ENCODE peak calls at places on chromosomes 16 and 17, in ten cellular contexts. S is activated T-cell treated with anti-CD3 and anti-CD28 coated beads for 48 hours; E is NCI-H1105; T is ascending aorta; B is psoas muscle; L is stimulated activated CD8-positive, alpha-beta memory T cell treated with anti-CD3 and anti-CD28 coated beads, Interleukin-7, amount 100 ng/mL, for 4 hours; A is stimulated activated naive CD8-positive, alpha-beta T cell treated with anti-CD3 and anti-CD28 coated beads, Interleukin-15, Interleukin-2, amounts not matched to agents 100 U/mL and 50 U/mL, for 24 hours; V is SHP77; C is heart right ventricle; H is HS-5. D is an unnamed sample.
A peak's percentile ranks its signal among the peaks of the same experiment; 100 is the strongest.

GRCh38 chr16:23408242-23409201 is 44.5 kb downstream of the COG7 start:
- DNase-seq in S (no peak), E (peak; percentile 57), T (no peak), B (peak; percentile 75), L (no peak), A (no peak), V (no peak), C (peak; percentile 61), H (no peak), D (peak; percentile 7)

GRCh38 chr16:8849411-8850011 is 19.3 kb downstream of the CARHSP1 start:
- DNase-seq in S (no peak), E (no peak), T (no peak), B (no peak), L (no peak), A (no peak), V (no peak), C (peak; percentile 2), H (peak; percentile 70), D (no peak)

GRCh38 chr17:6040473-6040872 is 29.7 kb upstream of the WSCD1 start:
- DNase-seq in S (no peak), E (no peak), T (no peak), B (no peak), L (no peak), A (no peak), V (no peak), C (no peak), H (no peak), D (no peak)

GRCh38 chr16:4537376-4538066 is 1.1 kb downstream of the CDIP1 start:
- DNase-seq in S (no peak), E (no peak), T (no peak), B (no peak), L (no peak), A (peak; percentile 27), V (no peak), C (no peak), H (no peak), D (no peak)

GRCh38 chr16:82761236-82761635 is 134.5 kb downstream of the CDH13 start:
- DNase-seq in S (no peak), E (no peak), T (peak; percentile 63), B (peak; percentile 92), L (no peak), A (no peak), V (no peak), C (peak; percentile 82), H (no peak), D (no peak)

GRCh38 chr16:46884513-46885293 is 541 bp downstream of the GPT2 start:
- DNase-seq in S (peak; percentile 21), E (peak; percentile 26), T (no peak), B (no peak), L (no peak), A (peak; percentile 22), V (no peak), C (no peak), H (no peak), D (no peak)

GRCh38 chr17:1733047-1733357 is 8.5 kb downstream of the WDR81 start:
- DNase-seq in S (no peak), E (no peak), T (no peak), B (no peak), L (no peak), A (no peak), V (no peak), C (no peak), H (no peak), D (no peak)

GRCh38 chr17:73430848-73431247 is 119.0 kb upstream of the CDC42EP4 start:
- DNase-seq in S (no peak), E (peak; percentile 2), T (no peak), B (no peak), L (no peak), A (no peak), V (peak; percentile 73), C (peak; percentile 30), H (no peak), D (peak; percentile 27)

GRCh38 chr17:42852351-42852750 is 1.4 kb downstream of the AOC3 start:
- DNase-seq in S (no peak), E (no peak), T (no peak), B (no peak), L (no peak), A (no peak), V (no peak), C (no peak), H (no peak), D (no peak)

GRCh38 chr16:53041196-53041977 is 11.3 kb downstream of the CHD9NB start:
- DNase-seq in S (no peak), E (peak; percentile 5), T (no peak), B (peak; percentile 92), L (no peak), A (no peak), V (no peak), C (peak; percentile 86), H (no peak), D (no peak)

GRCh38 chr16:84853534-84853933 is 33.7 kb downstream of the CRISPLD2 start:
- DNase-seq in S (no peak), E (no peak), T (no peak), B (peak; percentile 38), L (no peak), A (no peak), V (no peak), C (no peak), H (no peak), D (no peak)

GRCh38 chr16:27642753-27643152 is 92.8 kb downstream of the KATNIP start:
- DNase-seq in S (no peak), E (no peak), T (no peak), B (no peak), L (no peak), A (peak; percentile 8), V (peak; percentile 32), C (no peak), H (no peak), D (peak; percentile 22)

GRCh38 chr17:29615492-29616299 is 7.0 kb downstream of the CORO6 start:
- DNase-seq in S (peak; percentile 86), E (peak; percentile 78), T (peak; percentile 63), B (peak; percentile 93), L (peak; percentile 80), A (peak; percentile 89), V (no peak), C (peak; percentile 75), H (no peak), D (peak; percentile 36)

GRCh38 chr16:78639775-78640174 is 540.3 kb downstream of the WWOX start:
- DNase-seq in S (peak; percentile 3), E (no peak), T (no peak), B (no peak), L (no peak), A (no peak), V (no peak), C (no peak), H (no peak), D (no peak)

GRCh38 chr17:79281803-79282202 is 207.2 kb downstream of the ENGASE start:
- DNase-seq in S (no peak), E (no peak), T (no peak), B (no peak), L (no peak), A (no peak), V (peak; percentile 31), C (no peak), H (no peak), D (no peak)

GRCh38 chr16:11506816-11507305 is 79.9 kb downstream of the LITAF start:
- DNase-seq in S (no peak), E (no peak), T (no peak), B (peak; percentile 32), L (no peak), A (no peak), V (no peak), C (no peak), H (no peak), D (no peak)

GRCh38 chr16:57651344-57652333 is 16.5 kb upstream of the ADGRG3 start:
- DNase-seq in S (no peak), E (no peak), T (no peak), B (no peak), L (no peak), A (no peak), V (no peak), C (no peak), H (no peak), D (no peak)

GRCh38 chr17:16989230-16989952 is 17.5 kb upstream of the TNFRSF13B start:
- DNase-seq in S (no peak), E (no peak), T (no peak), B (peak; percentile 39), L (no peak), A (no peak), V (no peak), C (no peak), H (no peak), D (no peak)

GRCh38 chr17:44919885-44920564 is 4.7 kb upstream of the GFAP start:
- DNase-seq in S (peak; percentile 55), E (peak; percentile 31), T (peak; percentile 54), B (peak; percentile 86), L (peak; percentile 39), A (peak; percentile 68), V (peak; percentile 71), C (peak; percentile 80), H (no peak), D (peak; percentile 77)

GRCh38 chr16:86308514-86308913 is 201.8 kb upstream of the FOXF1 start:
- DNase-seq in S (no peak), E (no peak), T (no peak), B (no peak), L (no peak), A (no peak), V (no peak), C (no peak), H (no peak), D (no peak)

GRCh38 chr16:3734758-3735221 is 17.5 kb upstream of the TRAP1 start:
- DNase-seq in S (no peak), E (no peak), T (no peak), B (no peak), L (no peak), A (no peak), V (no peak), C (no peak), H (no peak), D (no peak)

GRCh38 chr16:83676056-83676455 is 131.7 kb upstream of the HSBP1 start:
- DNase-seq in S (no peak), E (no peak), T (no peak), B (no peak), L (no peak), A (no peak), V (no peak), C (no peak), H (no peak), D (no peak)

GRCh38 chr16:86737083-86737482 is 158.7 kb downstream of the FOXL1 start:
- DNase-seq in S (no peak), E (no peak), T (no peak), B (peak; percentile 30), L (no peak), A (no peak), V (no peak), C (no peak), H (no peak), D (no peak)

GRCh38 chr16:56630134-56630533 is 2.3 kb upstream of the MT1M start:
- DNase-seq in S (no peak), E (no peak), T (no peak), B (no peak), L (no peak), A (no peak), V (no peak), C (no peak), H (no peak), D (no peak)

GRCh38 chr17:50114849-50115357 is 15.1 kb downstream of the SAMD14 start:
- DNase-seq in S (no peak), E (no peak), T (no peak), B (no peak), L (no peak), A (peak; percentile 46), V (peak; percentile 74), C (no peak), H (no peak), D (peak; percentile 63)

GRCh38 chr17:40981115-40981514 is 3.0 kb downstream of the KRT40 start:
- DNase-seq in S (no peak), E (no peak), T (no peak), B (no peak), L (no peak), A (no peak), V (no peak), C (no peak), H (no peak), D (no peak)

GRCh38 chr16:8644151-8644512 is 22.6 kb downstream of the METTL22 start:
- DNase-seq in S (no peak), E (no peak), T (no peak), B (no peak), L (no peak), A (no peak), V (no peak), C (no peak), H (no peak), D (no peak)

GRCh38 chr17:69712801-69713311 is 298.4 kb downstream of the MAP2K6 start:
- DNase-seq in S (no peak), E (no peak), T (no peak), B (no peak), L (no peak), A (no peak), V (no peak), C (no peak), H (no peak), D (no peak)